ENCODE peak calls at places on chromosomes 2 and 18, in eight cellular contexts. I, H, A, G, D, Z, W and P are unnamed samples.

GRCh38 chr2:30301551-30301950 is 70.2 kb downstream of the LBH start:
- DNase-seq in I (peak; percentile 64), H (no peak), A (no peak), G (no peak), D (peak; percentile 36), Z (no peak), W (no peak), P (no peak)

GRCh38 chr2:130912471-130912870 is 75.8 kb downstream of the ARHGEF4 start:
- DNase-seq in I (no peak), H (no peak), A (no peak), G (no peak), D (no peak), Z (no peak), W (no peak), P (no peak)

GRCh38 chr2:105744091-105744908 is 412 bp upstream of the NCK2 start:
- DNase-seq in I (peak; percentile 36), H (peak; percentile 68), A (no peak), G (peak; percentile 63), D (no peak), Z (peak; percentile 12), W (peak; percentile 66), P (no peak)

GRCh38 chr2:232588680-232589585 is 38.4 kb downstream of the EIF4E2 start:
- DNase-seq in I (peak; percentile 56), H (peak; percentile 86), A (no peak), G (no peak), D (no peak), Z (no peak), W (no peak), P (peak; percentile 52)

GRCh38 chr2:33340265-33340664 is 136.2 kb upstream of the RASGRP3 start:
- DNase-seq in I (no peak), H (no peak), A (no peak), G (no peak), D (peak; percentile 59), Z (peak; percentile 80), W (no peak), P (no peak)

GRCh38 chr2:76406134-76406855 is 695.6 kb upstream of the GCFC2 start:
- DNase-seq in I (no peak), H (no peak), A (no peak), G (no peak), D (no peak), Z (no peak), W (no peak), P (no peak)

GRCh38 chr2:121667618-121668017 is 18.4 kb upstream of the CLASP1 start:
- DNase-seq in I (no peak), H (no peak), A (no peak), G (no peak), D (no peak), Z (no peak), W (no peak), P (no peak)

GRCh38 chr2:55038428-55038827 is 11.8 kb downstream of the RTN4 start:
- DNase-seq in I (no peak), H (no peak), A (no peak), G (no peak), D (no peak), Z (no peak), W (no peak), P (no peak)

GRCh38 chr2:19710230-19710629 is 191.6 kb downstream of the TTC32 start:
- DNase-seq in I (no peak), H (no peak), A (no peak), G (no peak), D (no peak), Z (no peak), W (no peak), P (no peak)

GRCh38 chr2:73762571-73762970 is 17.3 kb downstream of the DUSP11 start:
- DNase-seq in I (no peak), H (no peak), A (no peak), G (no peak), D (no peak), Z (no peak), W (no peak), P (no peak)

GRCh38 chr2:241273552-241273988 is 41.9 kb downstream of the HDLBP start:
- DNase-seq in I (no peak), H (peak; percentile 17), A (no peak), G (no peak), D (no peak), Z (no peak), W (no peak), P (no peak)

GRCh38 chr18:78727057-78727739 is 252.4 kb upstream of the SALL3 start:
- DNase-seq in I (no peak), H (peak; percentile 10), A (no peak), G (no peak), D (no peak), Z (no peak), W (no peak), P (no peak)

GRCh38 chr2:65037178-65037577 is 19.0 kb upstream of the CEP68 start:
- DNase-seq in I (no peak), H (no peak), A (no peak), G (no peak), D (no peak), Z (no peak), W (no peak), P (no peak)

GRCh38 chr2:1675633-1676032 is 68.7 kb downstream of the PXDN start:
- DNase-seq in I (peak; percentile 83), H (peak; percentile 24), A (no peak), G (no peak), D (no peak), Z (peak; percentile 58), W (no peak), P (peak; percentile 91)

GRCh38 chr18:48949051-48949605 is 1.6 kb downstream of the SMAD7 start:
- DNase-seq in I (no peak), H (peak; percentile 69), A (no peak), G (no peak), D (no peak), Z (peak; percentile 29), W (no peak), P (no peak)

GRCh38 chr2:120880381-120880780 is 144.7 kb downstream of the GLI2 start:
- DNase-seq in I (no peak), H (no peak), A (no peak), G (no peak), D (no peak), Z (no peak), W (no peak), P (no peak)

GRCh38 chr2:174603280-174603679 is 5.7 kb upstream of the WIPF1 start:
- DNase-seq in I (peak; percentile 48), H (peak; percentile 50), A (no peak), G (peak; percentile 17), D (no peak), Z (peak; percentile 68), W (peak; percentile 31), P (peak; percentile 63)

GRCh38 chr2:96258393-96259022 is 7.3 kb downstream of the TMEM127 start:
- DNase-seq in I (no peak), H (no peak), A (no peak), G (no peak), D (no peak), Z (no peak), W (no peak), P (no peak)

DNA sequence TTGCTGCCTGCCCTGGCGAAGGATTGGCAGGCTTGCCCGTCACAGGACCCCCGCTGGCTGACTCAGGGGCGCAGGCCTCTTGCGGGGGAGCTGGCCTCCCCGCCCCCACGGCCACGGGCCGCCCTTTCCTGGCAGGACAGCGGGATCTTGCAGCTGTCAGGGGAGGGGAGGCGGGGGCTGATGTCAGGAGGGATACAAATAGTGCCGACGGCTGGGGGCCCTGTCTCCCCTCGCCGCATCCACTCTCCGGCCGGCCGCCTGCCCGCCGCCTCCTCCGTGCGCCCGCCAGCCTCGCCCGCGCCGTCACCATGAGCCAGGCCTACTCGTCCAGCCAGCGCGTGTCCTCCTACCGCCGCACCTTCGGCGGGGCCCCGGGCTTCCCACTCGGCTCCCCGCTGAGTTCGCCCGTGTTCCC is at the start of gene DES:
- DNase-seq in I (no peak), H (no peak), A (no peak), G (no peak), D (no peak), Z (no peak), W (no peak), P (no peak)
- H3K4me3 ChIP-seq in I (no peak within 1 kb of the TSS), H (peak within 1 kb of the TSS; percentile 52), A (peak within 1 kb of the TSS; percentile 17), G (peak within 1 kb of the TSS; percentile 67), D (peak within 1 kb of the TSS; percentile 2), Z (no peak within 1 kb of the TSS), W (no peak within 1 kb of the TSS), P (no peak within 1 kb of the TSS)

DNA sequence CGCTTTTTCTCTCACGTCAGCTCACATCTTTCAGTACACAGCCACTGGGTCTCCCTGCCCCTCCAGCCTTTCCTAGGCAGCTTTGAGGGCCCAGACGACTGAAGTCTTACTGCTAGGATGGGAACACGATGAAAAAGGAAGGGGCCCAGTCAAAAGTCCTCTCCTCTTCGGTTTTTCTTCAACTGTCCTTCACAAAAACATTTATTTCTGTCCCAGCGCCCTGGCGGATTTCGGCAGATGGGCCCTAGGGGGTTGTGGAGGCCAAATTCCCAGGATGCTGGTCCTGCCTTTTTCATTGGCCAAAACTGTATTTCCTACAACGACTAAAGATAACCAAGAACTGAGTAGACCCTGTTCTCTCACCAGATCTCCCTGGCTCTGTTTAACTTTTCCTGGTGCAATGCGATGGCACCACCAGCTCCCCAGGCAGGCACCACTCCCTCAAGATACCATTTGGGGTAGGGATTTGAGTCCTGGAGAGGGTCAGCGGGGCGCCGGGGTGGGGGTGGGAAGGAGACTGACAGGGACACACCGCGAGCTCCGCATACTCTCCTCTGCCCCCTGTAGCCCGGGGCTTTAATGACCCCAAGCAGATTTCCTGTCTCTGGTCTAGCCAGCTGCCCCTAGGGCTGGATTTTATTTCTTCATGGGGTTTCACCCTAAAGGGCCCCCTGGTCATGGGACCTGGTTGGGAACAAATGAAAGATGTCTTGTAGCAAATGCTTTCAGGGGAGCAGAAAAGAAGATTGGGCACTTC is 7.4 kb downstream of the SIX2 start:
- DNase-seq in I (no peak), H (no peak), A (no peak), G (no peak), D (no peak), Z (no peak), W (no peak), P (no peak)
- H3K4me3 ChIP-seq in I (no peak overlapping the region), H (peak overlapping the region; percentile 31), A (no peak overlapping the region), G (no peak overlapping the region), D (peak overlapping the region; percentile 30), Z (peak overlapping the region; percentile 10), W (no peak overlapping the region), P (peak overlapping the region; percentile 18)

DNA sequence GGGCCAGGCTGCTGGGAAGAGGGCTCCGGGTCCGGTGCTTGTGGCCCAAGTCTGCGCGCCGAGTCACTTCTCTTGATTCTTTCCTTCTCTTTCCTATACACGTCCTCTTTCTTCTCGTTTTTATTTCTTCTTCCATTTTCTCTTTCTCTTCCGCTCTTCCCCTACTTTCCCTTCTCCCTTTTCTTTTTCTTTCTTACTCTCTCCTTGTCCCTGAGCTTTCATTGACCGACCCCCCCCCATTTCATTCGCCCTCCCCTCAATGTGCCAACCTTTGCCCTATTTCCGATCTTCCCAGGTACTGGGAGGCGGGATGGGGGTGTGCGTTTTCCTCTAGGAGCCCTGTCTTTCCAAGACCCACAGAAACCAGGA is 1.8 kb downstream of the ONECUT2 start:
- DNase-seq in I (no peak), H (no peak), A (no peak), G (no peak), D (no peak), Z (no peak), W (no peak), P (no peak)
- H3K4me3 ChIP-seq in I (peak overlapping the region; percentile 61), H (no peak overlapping the region), A (no peak overlapping the region), G (no peak overlapping the region), D (no peak overlapping the region), Z (no peak overlapping the region), W (no peak overlapping the region), P (no peak overlapping the region)

DNA sequence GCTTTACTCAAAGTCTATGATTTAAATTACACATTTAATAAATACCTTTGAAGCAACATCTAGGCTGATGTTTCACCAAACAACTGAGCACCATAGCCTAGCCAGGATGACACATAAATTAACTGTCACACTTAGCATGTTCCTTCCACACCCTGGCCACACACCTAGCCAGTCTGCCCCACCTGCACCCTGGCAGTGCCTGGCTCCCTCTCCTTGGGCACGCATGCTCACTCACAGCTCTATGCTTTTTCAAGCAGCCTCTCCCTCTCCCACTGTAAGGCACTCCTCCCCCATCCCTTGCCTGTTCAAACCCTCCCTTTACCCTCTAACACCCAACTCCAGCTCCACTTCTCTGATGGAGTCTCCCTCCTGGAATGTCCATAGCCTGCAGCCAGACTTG is 357.6 kb upstream of the KLHL29 start:
- DNase-seq in I (no peak), H (no peak), A (no peak), G (no peak), D (no peak), Z (no peak), W (no peak), P (no peak)
- H3K4me3 ChIP-seq in I (no peak overlapping the region), H (no peak overlapping the region), A (no peak overlapping the region), G (no peak overlapping the region), D (no peak overlapping the region), Z (no peak overlapping the region), W (no peak overlapping the region), P (no peak overlapping the region)